ENCODE peak calls at places on chromosomes 3 and 15, in five cellular contexts. E is fibroblast of lung, P is H1, D is left ventricle myocardium inferior, Q is mammary epithelial cell. N is an unnamed sample.

GRCh38 chr3:45464336-45464809 is 76.0 kb downstream of the LARS2 start:
- DNase-seq in D (no peak), E (no peak), Q (no peak), P (no peak), N (no peak)

GRCh38 chr3:162770556-162770955 is 1273.9 kb downstream of the OTOL1 start:
- DNase-seq in Q (no peak), P (no peak), D (no peak), E (no peak), N (no peak)

GRCh38 chr3:190225186-190225692 is 97.0 kb downstream of the CLDN1 start:
- DNase-seq in E (peak), P (no peak), D (no peak), Q (peak), N (peak)

GRCh38 chr3:189041482-189042090 is 130.2 kb upstream of the TPRG1 start:
- DNase-seq in Q (peak), D (no peak), E (peak), P (peak), N (peak)

GRCh38 chr3:165742351-165742750 is 94.9 kb downstream of the BCHE start:
- DNase-seq in P (no peak), Q (no peak), E (no peak), D (no peak), N (peak)

GRCh38 chr3:36957862-36958686 is 13.2 kb upstream of the TRANK1 start:
- DNase-seq in Q (peak), P (no peak), D (no peak), E (peak), N (peak)

GRCh38 chr15:70523634-70524033 is 239.7 kb downstream of the UACA start:
- DNase-seq in D (no peak), P (no peak), Q (no peak), E (no peak), N (no peak)

GRCh38 chr3:115418583-115418982 is 204.7 kb upstream of the GAP43 start:
- DNase-seq in P (no peak), Q (no peak), E (no peak), D (no peak), N (no peak)

GRCh38 chr3:45567730-45568172 is 26.8 kb upstream of the LIMD1 start:
- DNase-seq in Q (no peak), P (no peak), D (no peak), E (no peak), N (no peak)

GRCh38 chr3:187130346-187131066 is 8.8 kb downstream of the RPL39L start:
- DNase-seq in D (no peak), E (peak), Q (peak), P (no peak), N (peak)

GRCh38 chr15:77497942-77498361 is 77.3 kb downstream of the HMG20A start:
- DNase-seq in E (peak), Q (no peak), P (no peak), D (no peak), N (no peak)

GRCh38 chr15:37397266-37398022 is 297.1 kb upstream of the MEIS2 start:
- DNase-seq in D (no peak), P (no peak), E (no peak), Q (no peak), N (no peak)

GRCh38 chr3:34005886-34006285 is 207.5 kb downstream of the PDCD6IP start:
- DNase-seq in E (peak), Q (no peak), P (no peak), D (no peak), N (no peak)

GRCh38 chr3:18199757-18200156 is 225.4 kb downstream of the SATB1 start:
- DNase-seq in Q (no peak), D (no peak), P (no peak), E (no peak), N (no peak)

GRCh38 chr3:155241559-155241958 is 51.9 kb downstream of the STRIT1 start:
- DNase-seq in Q (no peak), P (no peak), D (no peak), E (peak), N (no peak)

GRCh38 chr3:155535098-155535497 is 209.8 kb downstream of the PLCH1 start:
- DNase-seq in Q (no peak), P (no peak), D (no peak), E (no peak), N (no peak)

GRCh38 chr3:139303216-139303615 is 40.6 kb upstream of the MRPS22 start:
- DNase-seq in P (no peak), Q (no peak), E (no peak), D (no peak), N (no peak)

GRCh38 chr3:140355481-140355880 is 322.4 kb upstream of the TRIM42 start:
- DNase-seq in P (no peak), E (no peak), D (no peak), Q (no peak), N (no peak)

GRCh38 chr3:142588708-142589107 is 7.5 kb upstream of the PLS1 start:
- DNase-seq in E (no peak), D (no peak), Q (no peak), P (no peak), N (no peak)

GRCh38 chr15:56678562-56678961 is 54.7 kb downstream of the ZNF280D start:
- DNase-seq in P (no peak), E (no peak), D (no peak), Q (no peak), N (no peak)

GRCh38 chr15:56679247-56679646 is 54.1 kb downstream of the ZNF280D start:
- DNase-seq in Q (no peak), D (no peak), P (no peak), E (no peak), N (no peak)

GRCh38 chr15:56683925-56684324 is 49.4 kb downstream of the ZNF280D start:
- DNase-seq in Q (no peak), P (no peak), E (no peak), D (no peak), N (no peak)
- H3K4me3 ChIP-seq in Q (no peak), P (no peak), E (no peak), D (no peak), N (no peak)

GRCh38 chr3:12681089-12681488 is 17.2 kb upstream of the RAF1 start:
- DNase-seq in P (no peak), E (no peak), D (no peak), Q (no peak), N (no peak)
- TF ChIP-seq CTCF in P (no peak), E (no peak), D (no peak), Q (no peak), N (no peak)

DNA sequence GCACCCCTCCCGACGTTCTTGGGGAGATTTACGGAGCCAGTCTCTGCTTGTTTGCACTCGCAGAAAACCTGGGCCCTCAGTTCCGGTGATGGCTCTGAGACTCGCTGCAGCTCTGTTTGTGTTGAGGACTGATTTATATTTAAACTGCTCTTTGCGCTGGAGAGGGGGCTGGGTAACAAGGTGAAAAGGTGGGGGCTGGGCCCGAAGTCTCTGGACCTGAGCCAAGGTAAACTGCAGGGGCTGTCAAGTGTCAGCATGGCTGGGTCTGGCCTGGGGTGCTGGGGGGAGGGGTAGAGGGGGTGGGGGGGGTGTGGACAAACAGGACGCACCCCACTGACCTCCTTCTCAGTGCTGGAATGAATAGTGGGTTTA is 643 bp upstream of the SLCO2A1 start:
- DNase-seq in Q (no peak), E (no peak), P (no peak), D (no peak), N (no peak)
- H3K4me3 ChIP-seq in Q (peak), E (no peak), P (peak), D (peak), N (no peak)

DNA sequence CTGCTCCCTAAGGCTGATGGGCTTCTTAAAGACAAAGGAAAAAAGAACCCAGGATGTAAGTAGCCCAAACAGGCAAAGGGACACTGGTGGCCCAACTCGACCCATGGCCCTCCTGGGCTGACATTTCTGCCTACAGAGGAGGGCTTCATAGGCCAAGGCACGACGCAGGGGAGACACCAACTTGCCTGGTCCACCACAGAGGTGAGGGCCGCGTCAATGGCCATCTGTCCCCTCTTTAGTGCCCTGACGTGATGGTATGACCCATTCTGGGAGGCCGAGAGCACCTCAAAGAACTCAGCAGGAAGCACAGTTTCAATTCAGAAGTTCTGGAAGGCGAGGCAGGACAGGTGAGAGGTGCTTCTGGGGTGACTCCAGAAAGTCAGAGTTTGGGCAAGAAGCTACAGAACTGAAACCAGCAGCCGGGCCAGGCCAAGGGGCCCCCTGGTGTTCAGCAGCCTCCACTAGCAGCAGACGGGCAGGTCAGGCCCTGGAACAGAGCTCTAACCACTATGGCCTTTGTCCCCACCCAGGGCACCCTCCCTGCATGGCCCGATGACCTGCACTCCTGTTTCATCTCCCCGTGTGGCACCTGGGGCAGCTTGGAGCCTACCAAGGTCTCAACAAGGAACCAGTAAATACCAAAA is 45.1 kb downstream of the HMCES start:
- DNase-seq in E (no peak), D (no peak), Q (no peak), P (no peak), N (no peak)
- TF ChIP-seq CTCF in E (no peak), D (no peak), Q (peak), P (no peak), N (no peak)

GRCh38 chr3:107239703-107240102 is 137.5 kb upstream of the CCDC54 start:
- DNase-seq in Q (no peak), E (no peak), P (no peak), D (no peak), N (no peak)

GRCh38 chr3:107236661-107237375 is 140.4 kb upstream of the CCDC54 start:
- DNase-seq in E (no peak), D (no peak), Q (peak), P (no peak), N (peak)

GRCh38 chr3:107238787-107239186 is 138.5 kb upstream of the CCDC54 start:
- DNase-seq in Q (no peak), D (no peak), P (no peak), E (no peak), N (no peak)

GRCh38 chr3:107235923-107236315 is 141.3 kb upstream of the CCDC54 start:
- DNase-seq in E (peak), Q (peak), D (no peak), P (no peak), N (peak)

DNA sequence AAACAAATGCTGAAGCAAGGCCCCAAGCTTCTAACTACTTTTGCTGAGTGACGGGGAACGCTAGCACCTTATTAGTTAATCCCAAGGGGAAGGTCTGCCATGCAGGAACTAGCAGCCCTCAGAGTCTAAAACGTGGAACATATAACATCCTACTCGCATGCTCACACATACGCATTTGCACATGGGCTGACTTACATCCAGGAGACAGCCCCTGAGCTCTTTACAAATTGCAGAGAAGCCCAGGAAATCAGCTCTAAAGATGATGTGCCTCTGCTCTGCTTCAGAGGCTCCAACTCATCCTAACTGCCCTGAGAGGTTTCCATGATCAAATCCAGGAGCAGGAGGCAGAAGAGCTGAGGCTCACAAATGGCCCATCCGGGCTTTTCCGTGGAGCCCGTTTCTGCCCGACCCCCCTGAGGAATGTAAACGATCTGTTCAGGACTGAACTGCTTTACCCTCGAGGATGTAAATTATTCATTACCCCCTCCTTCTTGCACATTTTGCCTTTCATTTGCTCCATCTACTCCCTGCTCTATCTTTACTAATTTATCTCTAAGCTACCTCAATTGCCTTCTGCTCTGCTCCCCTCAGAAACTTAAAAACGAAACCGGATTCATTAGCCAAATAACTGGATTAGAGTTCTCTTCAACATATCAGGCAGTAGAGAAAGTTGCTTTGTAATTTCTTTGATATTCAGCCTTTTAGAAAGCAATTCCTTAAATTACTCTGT is 141.9 kb upstream of the CCDC54 start:
- DNase-seq in P (no peak), D (no peak), E (peak), Q (no peak), N (no peak)
- H3K4me3 ChIP-seq in P (no peak), D (peak), E (peak), Q (peak), N (peak)

GRCh38 chr3:170324962-170325361 is 32.6 kb upstream of the SKIL start:
- DNase-seq in P (no peak), D (no peak), E (no peak), Q (no peak), N (no peak)
- TF ChIP-seq CTCF in P (peak), D (no peak), E (no peak), Q (no peak), N (no peak)

DNA sequence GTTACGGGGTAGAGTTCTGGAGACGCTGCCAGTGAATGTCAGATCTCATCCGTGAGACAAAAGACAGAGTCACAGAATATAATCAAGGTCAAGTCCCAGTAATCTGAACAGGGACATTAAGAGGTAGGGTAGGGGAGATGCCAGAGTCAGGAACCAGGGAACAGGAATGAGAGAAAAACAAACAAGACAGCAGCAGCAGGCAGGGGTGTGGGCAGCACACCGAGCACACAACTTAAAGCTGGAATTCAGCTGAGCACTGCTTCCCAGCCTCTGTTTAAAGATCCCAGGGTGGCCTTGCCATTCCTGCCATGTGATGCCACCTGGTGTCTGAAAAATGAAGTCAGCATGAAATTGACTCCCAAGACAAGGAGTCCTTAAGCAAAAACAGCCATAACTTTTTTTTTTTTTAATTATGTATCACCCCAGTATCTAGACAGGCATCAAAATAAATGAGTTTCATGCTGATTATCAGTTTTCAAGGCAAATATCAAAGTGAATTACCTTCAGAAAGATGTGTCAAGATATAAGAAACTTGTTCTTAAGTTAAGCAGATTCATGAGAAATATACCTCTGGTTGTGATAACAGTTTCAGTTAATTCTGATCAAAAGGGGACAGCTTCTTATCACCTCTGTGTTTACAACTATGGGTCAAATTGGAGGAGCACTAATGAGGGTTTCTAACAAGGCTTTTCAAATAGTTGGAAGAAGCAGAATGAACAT is 203.7 kb downstream of the SLC9A9 start:
- DNase-seq in Q (peak), E (peak), D (no peak), P (peak), N (peak)
- H3K4me3 ChIP-seq in Q (no peak), E (no peak), D (no peak), P (no peak), N (no peak)

GRCh38 chr3:138284957-138285477 is 44.6 kb downstream of the NME9 start:
- DNase-seq in P (no peak), Q (no peak), E (no peak), D (no peak), N (peak)
- TF ChIP-seq CTCF in P (no peak), Q (peak), E (no peak), D (no peak), N (peak)

DNA sequence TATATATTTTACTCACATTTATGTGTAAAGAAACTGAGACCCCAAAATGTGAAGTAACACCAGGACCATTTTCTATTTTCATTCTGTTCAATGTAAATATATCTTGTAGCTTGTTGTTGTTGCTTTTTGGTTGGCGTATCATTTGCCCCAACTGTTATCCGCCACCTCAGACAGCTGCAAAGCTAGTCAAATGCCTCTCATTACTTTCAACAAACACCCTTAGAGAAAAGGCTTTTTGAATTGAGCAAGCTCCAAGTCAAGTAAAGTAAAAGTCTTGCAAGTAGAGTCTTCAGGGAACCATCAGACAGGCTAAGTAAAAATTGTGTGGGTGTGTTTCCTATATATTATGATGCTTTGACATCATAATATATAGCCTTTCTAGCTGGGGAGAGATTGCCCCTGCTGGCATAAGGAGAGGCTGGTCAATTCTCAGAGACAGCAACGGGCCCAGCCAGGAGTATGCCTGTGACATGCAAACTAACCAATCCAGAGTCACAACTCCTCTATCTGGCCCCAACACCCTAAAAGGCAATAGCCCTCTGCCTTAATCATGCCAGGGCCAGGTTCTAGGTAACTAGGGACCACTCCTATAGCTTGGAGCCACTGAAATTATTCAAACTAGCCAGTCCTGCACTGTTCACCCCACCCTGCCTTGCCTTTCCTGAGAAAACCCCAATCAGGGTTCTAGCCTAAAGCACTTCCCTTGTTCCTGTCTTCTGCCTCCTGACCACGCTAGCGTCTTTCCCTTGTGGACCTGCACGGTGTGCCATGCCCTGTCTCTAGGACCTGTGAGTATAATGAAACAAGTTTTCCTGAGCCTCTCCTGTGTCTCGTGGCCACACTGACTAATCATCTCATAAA is 75.6 kb downstream of the RAD18 start:
- DNase-seq in E (no peak), D (no peak), P (no peak), Q (no peak), N (no peak)
- H3K4me3 ChIP-seq in E (no peak), D (no peak), P (no peak), Q (no peak), N (no peak)